ENCODE peak calls at places on chromosome 13, in seven cellular contexts. B is HCT116, V is GM12878, Q is H1, U is SK-N-SH, M is HepG2, F is K562. J is an unnamed sample.

GRCh38 chr13:42930136-42930535 is 61.9 kb downstream of the EPSTI1 start:
- DNase-seq in V (no peak), M (peak), F (no peak), U (no peak), Q (no peak), B (no peak), J (no peak)

GRCh38 chr13:114145256-114145655 is 12.8 kb upstream of the RASA3 start:
- DNase-seq in V (no peak), Q (no peak), F (no peak), U (peak), M (no peak), B (no peak), J (no peak)

GRCh38 chr13:70623260-70623659 is 515.0 kb upstream of the KLHL1 start:
- DNase-seq in Q (no peak), V (no peak), U (peak), M (no peak), B (no peak), F (peak), J (peak)

GRCh38 chr13:79282976-79283375 is 123.1 kb downstream of the RBM26 start:
- DNase-seq in V (no peak), B (no peak), U (no peak), M (peak), Q (no peak), F (no peak), J (no peak)

GRCh38 chr13:101474419-101474957 is 22.0 kb downstream of the ITGBL1 start:
- DNase-seq in M (no peak), B (no peak), Q (no peak), F (no peak), V (no peak), U (no peak), J (no peak)

GRCh38 chr13:114235697-114236096 is 1.0 kb downstream of the CDC16 start:
- DNase-seq in U (no peak), F (no peak), V (no peak), M (peak), Q (no peak), B (no peak), J (no peak)

GRCh38 chr13:95641961-95642621 is 2.4 kb downstream of the DZIP1 start:
- DNase-seq in Q (no peak), M (peak), V (no peak), B (no peak), F (no peak), U (peak), J (no peak)

GRCh38 chr13:73061478-73062275 is 2.9 kb downstream of the KLF5 start:
- DNase-seq in V (no peak), U (no peak), B (no peak), F (no peak), Q (no peak), M (no peak), J (no peak)

GRCh38 chr13:71513414-71514063 is 353.5 kb downstream of the DACH1 start:
- DNase-seq in U (no peak), V (no peak), B (no peak), F (no peak), Q (no peak), M (no peak), J (no peak)

GRCh38 chr13:78192721-78193120 is 274.1 kb upstream of the EDNRB start:
- DNase-seq in Q (no peak), B (no peak), V (no peak), F (no peak), M (no peak), U (no peak), J (no peak)

GRCh38 chr13:48210178-48210577 is 22.8 kb upstream of the ITM2B start:
- DNase-seq in Q (no peak), U (no peak), V (no peak), F (no peak), M (no peak), B (no peak), J (no peak)

GRCh38 chr13:20294497-20294896 is 62.4 kb upstream of the GJB6 start:
- DNase-seq in U (no peak), M (no peak), F (no peak), Q (no peak), V (no peak), B (peak), J (peak)

GRCh38 chr13:114304346-114305034 is 9.8 kb upstream of the CHAMP1 start:
- DNase-seq in F (no peak), Q (no peak), V (no peak), B (no peak), U (no peak), M (no peak), J (no peak)

GRCh38 chr13:37701306-37701705 is 102.7 kb upstream of the POSTN start:
- DNase-seq in B (no peak), U (no peak), F (no peak), V (no peak), M (no peak), Q (no peak), J (no peak)

GRCh38 chr13:37313383-37313782 is 207.9 kb upstream of the CSNK1A1L start:
- DNase-seq in B (no peak), V (no peak), F (no peak), U (no peak), M (no peak), Q (no peak), J (no peak)

GRCh38 chr13:27857271-27857670 is 62.5 kb upstream of the PDX1 start:
- DNase-seq in B (no peak), M (no peak), V (no peak), U (no peak), F (no peak), Q (no peak), J (no peak)

GRCh38 chr13:111595276-111595675 is 274.8 kb downstream of the TEX29 start:
- DNase-seq in M (no peak), Q (no peak), B (no peak), V (no peak), U (no peak), F (no peak), J (no peak)

GRCh38 chr13:95784891-95785290 is 108.0 kb downstream of the DNAJC3 start:
- DNase-seq in Q (no peak), F (no peak), V (no peak), B (no peak), U (peak), M (no peak), J (no peak)

GRCh38 chr13:111336666-111337065 is 16.2 kb downstream of the TEX29 start:
- DNase-seq in M (no peak), B (no peak), F (no peak), V (no peak), U (no peak), Q (no peak), J (no peak)

GRCh38 chr13:36432106-36432544 is at the start of gene CCNA1:
- DNase-seq in U (peak), Q (peak), V (no peak), F (peak), M (no peak), B (no peak), J (no peak)

GRCh38 chr13:79935121-79935520 is 405.8 kb downstream of the SPRY2 start:
- DNase-seq in M (no peak), U (no peak), F (no peak), B (no peak), V (no peak), Q (no peak), J (no peak)

GRCh38 chr13:29844441-29844840 is 6.0 kb downstream of the UBL3 start:
- DNase-seq in Q (no peak), U (no peak), F (no peak), B (no peak), V (no peak), M (no peak), J (no peak)

GRCh38 chr13:77599351-77599750 is 63.8 kb downstream of the SCEL start:
- DNase-seq in F (no peak), B (no peak), Q (no peak), M (no peak), V (no peak), U (no peak), J (no peak)

GRCh38 chr13:35839746-35840273 is 291.4 kb downstream of the DCLK1 start:
- DNase-seq in Q (no peak), V (no peak), B (no peak), U (no peak), M (no peak), F (no peak), J (no peak)

GRCh38 chr13:93146584-93147292 is 79.9 kb upstream of the GPC6 start:
- DNase-seq in B (no peak), F (no peak), V (no peak), M (no peak), Q (no peak), U (no peak), J (no peak)

GRCh38 chr13:54750521-54750920 is 1721.9 kb downstream of the OLFM4 start:
- DNase-seq in U (no peak), M (no peak), B (no peak), V (no peak), F (no peak), Q (no peak), J (no peak)

GRCh38 chr13:29924482-29924884 is 74.1 kb upstream of the UBL3 start:
- DNase-seq in V (no peak), F (no peak), U (no peak), M (peak), Q (no peak), B (no peak), J (no peak)

GRCh38 chr13:99916366-99917103 is 55.0 kb downstream of the ZIC5 start:
- DNase-seq in F (peak), B (peak), M (peak), U (peak), Q (no peak), V (peak), J (peak)

GRCh38 chr13:106109391-106109791 is 426.1 kb downstream of the EFNB2 start:
- DNase-seq in U (no peak), M (no peak), V (no peak), F (no peak), B (no peak), Q (no peak), J (no peak)

GRCh38 chr13:86563308-86563707 is 764.1 kb upstream of the SLITRK6 start:
- DNase-seq in V (no peak), M (no peak), U (no peak), Q (no peak), B (no peak), F (no peak), J (no peak)

GRCh38 chr13:66618702-66619101 is 611.4 kb downstream of the PCDH9 start:
- DNase-seq in F (peak), B (peak), Q (no peak), M (peak), V (no peak), U (peak), J (peak)

GRCh38 chr13:98484289-98485219 is 92.4 kb downstream of the STK24 start:
- DNase-seq in F (peak), U (no peak), M (peak), Q (no peak), B (peak), V (no peak), J (peak)
- TF ChIP-seq JUND in F (peak), U (peak), M (no peak), Q (peak), B (no peak), V (no peak), J (no peak)

GRCh38 chr13:34030782-34031181 is 212.8 kb downstream of the RFC3 start:
- DNase-seq in B (no peak), Q (no peak), V (no peak), M (no peak), U (no peak), F (no peak), J (no peak)
- TF ChIP-seq JUND in B (no peak), Q (no peak), V (no peak), M (no peak), U (no peak), F (no peak), J (no peak)

GRCh38 chr13:39012608-39013007 is 22.0 kb upstream of the STOML3 start:
- DNase-seq in B (no peak), M (no peak), F (peak), Q (no peak), V (no peak), U (peak), J (no peak)
- TF ChIP-seq JUND in B (no peak), M (no peak), F (no peak), Q (no peak), V (no peak), U (no peak), J (no peak)

GRCh38 chr13:104426435-104426834 is 1360.2 kb upstream of the SLC10A2 start:
- DNase-seq in B (no peak), F (no peak), U (no peak), Q (no peak), V (no peak), M (no peak), J (no peak)

GRCh38 chr13:104416973-104417372 is 1350.8 kb upstream of the SLC10A2 start:
- DNase-seq in V (no peak), B (no peak), U (no peak), F (no peak), Q (no peak), M (no peak), J (no peak)

GRCh38 chr13:104422668-104423067 is 1356.5 kb upstream of the SLC10A2 start:
- DNase-seq in V (no peak), Q (no peak), F (no peak), U (no peak), B (no peak), M (no peak), J (no peak)
- TF ChIP-seq JUND in V (no peak), Q (no peak), F (no peak), U (no peak), B (no peak), M (no peak), J (no peak)

GRCh38 chr13:113064000-113064533 is 41.5 kb upstream of the F7 start:
- DNase-seq in U (no peak), F (no peak), M (no peak), B (no peak), V (no peak), Q (no peak), J (no peak)
- TF ChIP-seq JUND in U (no peak), F (no peak), M (no peak), B (no peak), V (no peak), Q (no peak), J (no peak)

J was measured in T47D.